ENCODE peak calls at places on chromosome 15, in seven cellular contexts. G is Peyer's patch, M is uterus, F is brain microvascular endothelial cell, B is fibroblast of the aortic adventitia, P is pancreas, E is left ventricle myocardium inferior. X is an unnamed sample.

GRCh38 chr15:69342460-69343076 is 43.9 kb downstream of the PAQR5 start:
- DNase-seq in G (no peak), P (no peak), M (no peak), B (no peak), F (no peak), E (no peak), X (no peak)

GRCh38 chr15:90869140-90869541 is 753 bp downstream of the FURIN start:
- DNase-seq in G (no peak), M (no peak), B (no peak), F (no peak), P (no peak), E (no peak), X (no peak)

GRCh38 chr15:98965597-98965996 is 42.0 kb downstream of the PGPEP1L start:
- DNase-seq in M (no peak), B (no peak), E (no peak), F (no peak), G (no peak), P (no peak), X (no peak)

GRCh38 chr15:77582763-77583162 is 49.9 kb downstream of the LINGO1 start:
- DNase-seq in G (no peak), P (no peak), F (no peak), B (no peak), M (no peak), E (no peak), X (no peak)

GRCh38 chr15:48191574-48192225 is at the start of gene CTXN2:
- DNase-seq in F (no peak), P (no peak), G (no peak), M (no peak), B (no peak), E (no peak), X (no peak)

GRCh38 chr15:96585634-96586386 is 255.3 kb downstream of the NR2F2 start:
- DNase-seq in P (no peak), M (no peak), F (no peak), B (peak; percentile 14), G (no peak), E (no peak), X (peak; percentile 39)

GRCh38 chr15:45891766-45892165 is 256.9 kb downstream of the SQOR start:
- DNase-seq in G (no peak), E (peak; percentile 18), M (peak; percentile 73), F (no peak), B (no peak), P (peak; percentile 24), X (no peak)

GRCh38 chr15:72155021-72155621 is 36.9 kb downstream of the SENP8 start:
- DNase-seq in B (peak; percentile 23), F (no peak), G (peak; percentile 81), E (peak; percentile 75), M (peak; percentile 69), P (peak; percentile 95), X (no peak)

GRCh38 chr15:85556618-85556895 is 176.2 kb downstream of the AKAP13 start:
- DNase-seq in B (no peak), G (no peak), P (no peak), F (no peak), E (no peak), M (no peak), X (no peak)

GRCh38 chr15:69557340-69558137 is 104.9 kb downstream of the RPLP1 start:
- DNase-seq in G (peak; percentile 74), E (no peak), B (peak; percentile 96), P (peak; percentile 49), F (peak; percentile 86), M (no peak), X (peak; percentile 96)

GRCh38 chr15:52021128-52021671 is 2.2 kb downstream of the MAPK6 start:
- DNase-seq in E (no peak), P (peak; percentile 50), M (peak; percentile 70), B (peak; percentile 95), F (peak; percentile 92), G (peak; percentile 72), X (peak; percentile 95)

GRCh38 chr15:69086427-69087205 is 72.1 kb downstream of the NOX5 start:
- DNase-seq in G (no peak), M (no peak), F (no peak), E (no peak), B (no peak), P (no peak), X (no peak)

GRCh38 chr15:47985568-47985967 is 135.2 kb upstream of the SLC24A5 start:
- DNase-seq in F (no peak), E (no peak), G (no peak), M (no peak), P (no peak), B (no peak), X (no peak)

GRCh38 chr15:48855501-48856440 is 22.2 kb upstream of the EID1 start:
- DNase-seq in G (peak; percentile 58), M (peak; percentile 24), E (no peak), F (peak; percentile 56), B (peak; percentile 95), P (peak; percentile 25), X (peak; percentile 70)

GRCh38 chr15:96274698-96275097 is 55.8 kb upstream of the NR2F2 start:
- DNase-seq in P (no peak), M (no peak), G (no peak), F (no peak), E (no peak), B (peak; percentile 22), X (no peak)

GRCh38 chr15:90871097-90871715 is 2.8 kb downstream of the FURIN start:
- DNase-seq in G (peak; percentile 63), E (peak; percentile 42), F (peak; percentile 12), M (peak; percentile 31), P (peak; percentile 53), B (no peak), X (peak; percentile 36)

GRCh38 chr15:23690450-23690852 is 3.3 kb upstream of the NDN start:
- DNase-seq in P (peak; percentile 76), M (peak; percentile 83), E (peak; percentile 50), G (peak; percentile 53), F (no peak), B (peak; percentile 48), X (peak; percentile 76)

GRCh38 chr15:69863446-69863845 is 234.3 kb downstream of the TLE3 start:
- DNase-seq in E (no peak), G (no peak), M (no peak), F (no peak), B (no peak), P (no peak), X (no peak)

GRCh38 chr15:25052191-25052999 is 97.6 kb downstream of the SNRPN start:
- DNase-seq in M (no peak), F (no peak), P (peak; percentile 4), G (no peak), E (no peak), B (no peak), X (no peak)

GRCh38 chr15:77010312-77010686 is 15.4 kb downstream of the PSTPIP1 start:
- DNase-seq in B (no peak), F (no peak), M (no peak), G (no peak), P (no peak), E (no peak), X (no peak)

GRCh38 chr15:60152386-60152785 is 148.3 kb downstream of the FOXB1 start:
- DNase-seq in E (no peak), F (no peak), M (no peak), B (no peak), P (no peak), G (no peak), X (no peak)

GRCh38 chr15:77122576-77122975 is 51.7 kb upstream of the TSPAN3 start:
- DNase-seq in B (no peak), E (no peak), M (no peak), P (no peak), F (no peak), G (no peak), X (no peak)

GRCh38 chr15:25711164-25711563 is 152.0 kb downstream of the ATP10A start:
- DNase-seq in M (no peak), F (no peak), E (no peak), B (no peak), P (no peak), G (peak; percentile 21), X (no peak)

GRCh38 chr15:59372352-59373211 is at the start of gene MYO1E:
- DNase-seq in B (peak; percentile 98), M (peak; percentile 95), E (peak; percentile 81), P (peak; percentile 90), G (peak; percentile 93), F (peak; percentile 97), X (peak; percentile 97)

GRCh38 chr15:68465861-68466560 is 34.0 kb upstream of the ITGA11 start:
- DNase-seq in P (no peak), E (no peak), M (peak; percentile 52), F (no peak), G (no peak), B (no peak), X (peak; percentile 34)

GRCh38 chr15:38370079-38370478 is 83.8 kb upstream of the FAM98B start:
- DNase-seq in B (no peak), P (no peak), G (no peak), F (no peak), M (no peak), E (no peak), X (no peak)
- H3K4me3 ChIP-seq in B (no peak overlapping the region), P (no peak overlapping the region), G (no peak overlapping the region), F (no peak overlapping the region), M (no peak overlapping the region), E (no peak overlapping the region), X (no peak overlapping the region)

DNA sequence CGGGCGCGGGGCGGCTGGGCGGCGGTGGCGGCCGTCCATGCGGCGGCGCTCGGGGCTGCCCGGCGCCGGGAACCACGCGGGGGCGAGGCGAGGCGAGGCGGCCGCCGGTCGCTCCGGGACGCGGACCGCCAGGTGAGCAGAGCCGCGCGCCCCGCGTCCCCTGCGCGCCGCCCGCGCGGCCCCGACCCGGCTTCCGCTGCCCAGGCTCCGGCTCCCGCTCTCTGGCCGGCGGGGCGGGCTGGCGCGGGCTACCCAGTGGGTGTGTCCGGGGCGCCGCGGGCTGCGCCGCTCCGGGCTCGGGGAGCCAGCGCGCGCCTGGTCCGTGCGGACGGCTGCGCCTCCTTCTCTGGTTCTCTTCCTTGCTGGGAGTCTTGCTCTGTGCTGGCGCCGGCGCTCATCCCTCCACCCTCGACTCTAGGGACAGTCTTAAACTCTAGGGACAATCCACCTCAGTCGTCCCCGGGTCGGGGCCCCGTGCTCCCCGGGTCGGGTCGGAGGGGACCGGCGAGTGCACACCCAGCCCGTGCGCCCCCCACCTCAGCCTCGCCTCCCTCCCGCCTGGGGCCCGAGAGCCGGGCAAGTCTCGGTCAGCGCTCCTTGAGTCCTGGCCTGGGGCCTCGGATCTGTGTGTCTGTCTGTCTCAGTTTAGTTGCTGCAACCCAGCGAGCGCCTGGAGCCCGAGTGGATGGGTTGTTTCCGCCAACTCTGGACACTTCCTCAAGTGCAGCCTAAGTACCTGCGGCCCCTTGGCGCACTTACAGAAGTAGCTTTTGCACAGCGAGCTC is 488 bp downstream of the THSD4 start:
- DNase-seq in G (peak; percentile 63), B (peak; percentile 68), F (peak; percentile 41), E (peak; percentile 56), M (peak; percentile 57), P (peak; percentile 36), X (peak; percentile 62)
- TF ChIP-seq CTCF in G (no peak), B (no peak), F (no peak), E (peak; percentile 8), M (no peak), P (no peak), X (no peak)

DNA sequence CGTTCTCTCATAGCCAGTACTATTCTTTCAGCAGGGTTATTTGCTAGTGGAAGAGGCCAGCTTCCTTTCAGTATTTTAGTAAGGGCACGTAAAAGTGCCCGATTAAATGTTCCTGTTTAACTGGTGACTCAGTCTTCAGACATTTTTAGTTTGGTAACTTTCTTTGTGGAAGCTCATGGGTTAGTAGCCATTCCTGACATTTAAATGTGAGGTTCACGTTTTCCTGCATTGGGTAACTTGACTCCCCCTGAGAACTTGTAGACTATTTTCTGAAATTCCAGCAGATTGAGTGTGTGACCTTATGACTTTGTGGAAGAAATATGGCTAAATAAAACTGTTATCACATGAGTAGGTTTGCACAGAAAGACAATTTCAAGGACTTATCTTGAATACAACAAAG is 16.9 kb downstream of the ABHD2 start:
- DNase-seq in P (no peak), E (no peak), M (peak; percentile 46), F (peak; percentile 87), G (no peak), B (peak; percentile 97), X (peak; percentile 96)
- H3K4me3 ChIP-seq in P (no peak overlapping the region), E (peak overlapping the region; percentile 56), M (no peak overlapping the region), F (no peak overlapping the region), G (no peak overlapping the region), B (no peak overlapping the region), X (no peak overlapping the region)

GRCh38 chr15:29032229-29032625 is 146.5 kb downstream of the APBA2 start:
- DNase-seq in G (no peak), B (no peak), E (no peak), M (no peak), F (no peak), P (no peak), X (no peak)
- TF ChIP-seq CTCF in G (no peak), B (no peak), E (no peak), M (no peak), F (no peak), P (no peak), X (no peak)